ENCODE peak calls at places on chromosomes 6 and 20, in six cellular contexts. C is AG08396, I is HTR-8/SVneo, B is A172, M is left ventricle myocardium inferior, S is mesenchymal stem cell. Y is an unnamed sample.

GRCh38 chr20:37297066-37297736 is 7.7 kb downstream of the MANBAL start:
- DNase-seq in B (peak; percentile 71), I (no peak), S (peak; percentile 75), C (no peak), M (no peak), Y (no peak)

GRCh38 chr20:37295001-37295400 is 5.5 kb downstream of the MANBAL start:
- DNase-seq in C (peak; percentile 89), B (peak; percentile 99), M (no peak), I (peak; percentile 98), S (peak; percentile 98), Y (no peak)

GRCh38 chr6:43355862-43356590 is 13.4 kb downstream of the ZNF318 start:
- DNase-seq in B (no peak), C (peak; percentile 23), S (no peak), I (peak; percentile 29), M (no peak), Y (no peak)

GRCh38 chr6:127516676-127517273 is 2.4 kb downstream of the MTCL3 start:
- DNase-seq in S (peak; percentile 73), M (no peak), B (peak; percentile 62), C (peak; percentile 60), I (peak; percentile 74), Y (peak; percentile 94)

GRCh38 chr20:33158637-33159385 is 9.1 kb upstream of the BPIFA2 start:
- DNase-seq in S (no peak), M (no peak), I (no peak), C (no peak), B (no peak), Y (no peak)

GRCh38 chr6:76876922-76877553 is 586.3 kb downstream of the HTR1B start:
- DNase-seq in M (no peak), S (peak; percentile 77), C (no peak), B (peak; percentile 24), I (no peak), Y (peak; percentile 82)

GRCh38 chr20:45925821-45926506 is 8.5 kb upstream of the PCIF1 start:
- DNase-seq in S (no peak), B (no peak), M (no peak), I (no peak), C (no peak), Y (no peak)

GRCh38 chr6:79134699-79135474 is 56.8 kb upstream of the PHIP start:
- DNase-seq in B (no peak), C (no peak), S (no peak), M (no peak), I (no peak), Y (peak; percentile 95)

GRCh38 chr6:11143394-11144371 is 32.2 kb upstream of the ERVFRD-1 start:
- DNase-seq in M (peak; percentile 56), S (peak; percentile 97), I (peak; percentile 76), B (peak; percentile 89), C (peak; percentile 58), Y (no peak)